ENCODE peak calls at places on chromosomes 12 and 14, in seven cellular contexts. E, I, Y, G, V, M and P are unnamed samples.
A peak's percentile ranks its signal among the peaks of the same experiment; 100 is the strongest.

GRCh38 chr12:48199784-48200198 is 3.3 kb downstream of the OR10AD1 start:
- DNase-seq in E (no peak), I (peak; percentile 82), Y (no peak), G (no peak), V (no peak), M (no peak), P (no peak)

GRCh38 chr12:47725893-47726292 is 603 bp upstream of the ENDOU start:
- DNase-seq in E (peak; percentile 83), I (peak; percentile 75), Y (no peak), G (no peak), V (no peak), M (no peak), P (no peak)

GRCh38 chr12:49549735-49550710 is 11.2 kb downstream of the KCNH3 start:
- DNase-seq in E (no peak), I (no peak), Y (no peak), G (no peak), V (no peak), M (peak; percentile 89), P (peak; percentile 79)

GRCh38 chr14:95297832-95298231 is 21.9 kb downstream of the CLMN start:
- DNase-seq in E (no peak), I (no peak), Y (no peak), G (no peak), V (no peak), M (no peak), P (no peak)

GRCh38 chr12:52006726-52007157 is at the start of gene TAMALIN:
- DNase-seq in E (peak; percentile 62), I (peak; percentile 74), Y (peak; percentile 64), G (no peak), V (peak; percentile 62), M (peak; percentile 63), P (peak; percentile 6)

GRCh38 chr12:47219243-47219642 is 139.5 kb upstream of the AMIGO2 start:
- DNase-seq in E (no peak), I (peak; percentile 43), Y (no peak), G (no peak), V (no peak), M (no peak), P (no peak)

GRCh38 chr12:68972570-68972969 is 39.6 kb upstream of the CPM start:
- DNase-seq in E (no peak), I (no peak), Y (no peak), G (no peak), V (no peak), M (no peak), P (no peak)

GRCh38 chr14:99177876-99178630 is 93.9 kb downstream of the BCL11B start:
- DNase-seq in E (no peak), I (no peak), Y (peak; percentile 20), G (no peak), V (no peak), M (no peak), P (no peak)

GRCh38 chr14:50025776-50026175 is 90.6 kb downstream of the VCPKMT start:
- DNase-seq in E (no peak), I (peak; percentile 66), Y (no peak), G (no peak), V (no peak), M (peak; percentile 35), P (no peak)

GRCh38 chr12:71045781-71046180 is 112.0 kb downstream of the TSPAN8 start:
- DNase-seq in E (peak; percentile 69), I (peak; percentile 87), Y (no peak), G (no peak), V (no peak), M (no peak), P (no peak)

GRCh38 chr12:124535066-124535740 is 32.2 kb downstream of the NCOR2 start:
- DNase-seq in E (no peak), I (no peak), Y (no peak), G (no peak), V (no peak), M (no peak), P (no peak)

GRCh38 chr14:91414475-91415342 is 2.9 kb downstream of the CCDC88C start:
- DNase-seq in E (no peak), I (no peak), Y (no peak), G (no peak), V (no peak), M (no peak), P (no peak)

GRCh38 chr12:94059394-94060368 is 88.7 kb upstream of the PLXNC1 start:
- DNase-seq in E (no peak), I (no peak), Y (no peak), G (no peak), V (no peak), M (no peak), P (no peak)

GRCh38 chr14:51004801-51005526 is 60.7 kb upstream of the PYGL start:
- DNase-seq in E (peak; percentile 78), I (peak; percentile 38), Y (no peak), G (no peak), V (no peak), M (no peak), P (peak; percentile 43)

GRCh38 chr14:27199272-27199671 is 601.4 kb upstream of the NOVA1 start:
- DNase-seq in E (no peak), I (no peak), Y (no peak), G (no peak), V (no peak), M (no peak), P (no peak)

GRCh38 chr14:71931492-71932228 is 569 bp upstream of the RGS6 start:
- DNase-seq in E (no peak), I (peak; percentile 1), Y (no peak), G (peak; percentile 7), V (no peak), M (no peak), P (no peak)

GRCh38 chr12:8628731-8629130 is 16.1 kb upstream of the AICDA start:
- DNase-seq in E (peak; percentile 52), I (no peak), Y (no peak), G (no peak), V (no peak), M (no peak), P (no peak)

GRCh38 chr14:98237939-98238338 is 1034.1 kb downstream of the BCL11B start:
- DNase-seq in E (no peak), I (no peak), Y (no peak), G (no peak), V (no peak), M (no peak), P (no peak)

GRCh38 chr14:96280104-96280503 is 24.1 kb downstream of the BDKRB1 start:
- DNase-seq in E (no peak), I (no peak), Y (no peak), G (no peak), V (no peak), M (no peak), P (no peak)